ENCODE peak calls at places on chromosome 14, in four cellular contexts. J, E, Y and O are unnamed samples.

GRCh38 chr14:90443161-90444076 is 46.6 kb downstream of the CALM1 start:
- DNase-seq in J (no peak), E (no peak), Y (no peak), O (no peak)

GRCh38 chr14:24136684-24137528 is 912 bp downstream of the PSME1 start:
- DNase-seq in J (no peak), E (no peak), Y (no peak), O (no peak)

GRCh38 chr14:104980601-104981531 is 2.7 kb upstream of the AHNAK2 start:
- DNase-seq in J (no peak), E (no peak), Y (no peak), O (no peak)

GRCh38 chr14:58772814-58773620 is 135.3 kb downstream of the DACT1 start:
- DNase-seq in J (no peak), E (no peak), Y (no peak), O (no peak)

GRCh38 chr14:105398726-105399440 is 545 bp downstream of the TEX22 start:
- DNase-seq in J (peak), E (no peak), Y (peak), O (peak)

GRCh38 chr14:52790756-52791203 is 627 bp downstream of the GNPNAT1 start:
- DNase-seq in J (no peak), E (no peak), Y (peak), O (no peak)

GRCh38 chr14:54440870-54441868 is at the start of gene CNIH1:
- DNase-seq in J (peak), E (peak), Y (peak), O (peak)

GRCh38 chr14:99677231-99677891 is 6.7 kb upstream of the CYP46A1 start:
- DNase-seq in J (no peak), E (no peak), Y (no peak), O (no peak)

GRCh38 chr14:85572021-85572420 is 42.1 kb downstream of the FLRT2 start:
- DNase-seq in J (no peak), E (no peak), Y (no peak), O (no peak)

GRCh38 chr14:24219521-24219920 is 3.7 kb upstream of the MDP1 start:
- DNase-seq in J (no peak), E (no peak), Y (no peak), O (no peak)

GRCh38 chr14:79084861-79085260 is 914.7 kb downstream of the NRXN3 start:
- DNase-seq in J (no peak), E (no peak), Y (no peak), O (no peak)

GRCh38 chr14:56514663-56515371 is 64.8 kb upstream of the TMEM260 start:
- DNase-seq in J (peak), E (no peak), Y (no peak), O (no peak)

GRCh38 chr14:73269729-73270651 is 32.7 kb downstream of the PAPLN start:
- DNase-seq in J (no peak), E (peak), Y (peak), O (no peak)